ENCODE peak calls at places on chromosome 9, in eight cellular contexts. One of them, this sample, is unnamed.

GRCh38 chr9:27457445-27457844 is 66.6 kb upstream of the IFNK start:
- ATAC-seq in naive thymus-derived CD8-positive, alpha-beta T cell: no peak
- ATAC-seq in RWPE2: no peak
- ATAC-seq in stimulated activated naive CD8-positive, alpha-beta T cell treated with anti-CD3 and anti-CD28 coated beads, Interleukin-15, amount 100 ng/mL, for 72 hours: no peak
- ATAC-seq in CD8-positive, alpha-beta T cell: no peak
- ATAC-seq in upper lobe of right lung: no peak
- ATAC-seq in T-cell: no peak
- ATAC-seq in activated naive CD8-positive, alpha-beta T cell treated with anti-CD3 and anti-CD28 coated beads, Interleukin-2, amount 10 ng/mL, durations not matched to agents 7 days and 5 days: peak; percentile 42
- ATAC-seq in this sample: no peak

GRCh38 chr9:107768224-107768623 is 278.7 kb upstream of the KLF4 start:
- ATAC-seq in CD8-positive, alpha-beta T cell: no peak
- ATAC-seq in upper lobe of right lung: peak; percentile 53
- ATAC-seq in naive thymus-derived CD8-positive, alpha-beta T cell: no peak
- ATAC-seq in stimulated activated naive CD8-positive, alpha-beta T cell treated with anti-CD3 and anti-CD28 coated beads, Interleukin-15, amount 100 ng/mL, for 72 hours: no peak
- ATAC-seq in RWPE2: no peak
- ATAC-seq in T-cell: no peak
- ATAC-seq in activated naive CD8-positive, alpha-beta T cell treated with anti-CD3 and anti-CD28 coated beads, Interleukin-2, amount 10 ng/mL, durations not matched to agents 7 days and 5 days: no peak
- ATAC-seq in this sample: no peak

GRCh38 chr9:112546149-112547012 is 59.8 kb downstream of the KIAA1958 start:
- ATAC-seq in upper lobe of right lung: peak; percentile 24
- ATAC-seq in RWPE2: peak; percentile 27
- ATAC-seq in CD8-positive, alpha-beta T cell: no peak
- ATAC-seq in naive thymus-derived CD8-positive, alpha-beta T cell: no peak
- ATAC-seq in activated naive CD8-positive, alpha-beta T cell treated with anti-CD3 and anti-CD28 coated beads, Interleukin-2, amount 10 ng/mL, durations not matched to agents 7 days and 5 days: peak; percentile 47
- ATAC-seq in T-cell: no peak
- ATAC-seq in stimulated activated naive CD8-positive, alpha-beta T cell treated with anti-CD3 and anti-CD28 coated beads, Interleukin-15, amount 100 ng/mL, for 72 hours: peak; percentile 95
- ATAC-seq in this sample: no peak

GRCh38 chr9:15018238-15018637 is 108.0 kb upstream of the FREM1 start:
- ATAC-seq in stimulated activated naive CD8-positive, alpha-beta T cell treated with anti-CD3 and anti-CD28 coated beads, Interleukin-15, amount 100 ng/mL, for 72 hours: no peak
- ATAC-seq in CD8-positive, alpha-beta T cell: no peak
- ATAC-seq in naive thymus-derived CD8-positive, alpha-beta T cell: no peak
- ATAC-seq in T-cell: no peak
- ATAC-seq in upper lobe of right lung: peak; percentile 57
- ATAC-seq in activated naive CD8-positive, alpha-beta T cell treated with anti-CD3 and anti-CD28 coated beads, Interleukin-2, amount 10 ng/mL, durations not matched to agents 7 days and 5 days: no peak
- ATAC-seq in RWPE2: no peak
- ATAC-seq in this sample: no peak

GRCh38 chr9:73165911-73166310 is 14.2 kb downstream of the ANXA1 start:
- ATAC-seq in naive thymus-derived CD8-positive, alpha-beta T cell: peak; percentile 2
- ATAC-seq in activated naive CD8-positive, alpha-beta T cell treated with anti-CD3 and anti-CD28 coated beads, Interleukin-2, amount 10 ng/mL, durations not matched to agents 7 days and 5 days: no peak
- ATAC-seq in upper lobe of right lung: no peak
- ATAC-seq in stimulated activated naive CD8-positive, alpha-beta T cell treated with anti-CD3 and anti-CD28 coated beads, Interleukin-15, amount 100 ng/mL, for 72 hours: no peak
- ATAC-seq in RWPE2: no peak
- ATAC-seq in CD8-positive, alpha-beta T cell: no peak
- ATAC-seq in T-cell: no peak
- ATAC-seq in this sample: no peak

GRCh38 chr9:79490657-79491250 is 81.0 kb upstream of the TLE4 start:
- ATAC-seq in stimulated activated naive CD8-positive, alpha-beta T cell treated with anti-CD3 and anti-CD28 coated beads, Interleukin-15, amount 100 ng/mL, for 72 hours: no peak
- ATAC-seq in naive thymus-derived CD8-positive, alpha-beta T cell: no peak
- ATAC-seq in T-cell: no peak
- ATAC-seq in RWPE2: no peak
- ATAC-seq in activated naive CD8-positive, alpha-beta T cell treated with anti-CD3 and anti-CD28 coated beads, Interleukin-2, amount 10 ng/mL, durations not matched to agents 7 days and 5 days: no peak
- ATAC-seq in CD8-positive, alpha-beta T cell: no peak
- ATAC-seq in upper lobe of right lung: peak; percentile 50
- ATAC-seq in this sample: no peak

GRCh38 chr9:130235558-130236435 is 29.8 kb upstream of the HMCN2 start:
- ATAC-seq in naive thymus-derived CD8-positive, alpha-beta T cell: peak; percentile 62
- ATAC-seq in CD8-positive, alpha-beta T cell: peak; percentile 66
- ATAC-seq in RWPE2: peak; percentile 9
- ATAC-seq in T-cell: peak; percentile 52
- ATAC-seq in stimulated activated naive CD8-positive, alpha-beta T cell treated with anti-CD3 and anti-CD28 coated beads, Interleukin-15, amount 100 ng/mL, for 72 hours: no peak
- ATAC-seq in activated naive CD8-positive, alpha-beta T cell treated with anti-CD3 and anti-CD28 coated beads, Interleukin-2, amount 10 ng/mL, durations not matched to agents 7 days and 5 days: peak; percentile 19
- ATAC-seq in upper lobe of right lung: peak; percentile 67
- ATAC-seq in this sample: no peak

GRCh38 chr9:137286980-137287383 is 9.5 kb downstream of the TOR4A start:
- ATAC-seq in stimulated activated naive CD8-positive, alpha-beta T cell treated with anti-CD3 and anti-CD28 coated beads, Interleukin-15, amount 100 ng/mL, for 72 hours: peak; percentile 80
- ATAC-seq in upper lobe of right lung: peak; percentile 95
- ATAC-seq in naive thymus-derived CD8-positive, alpha-beta T cell: peak; percentile 56
- ATAC-seq in CD8-positive, alpha-beta T cell: peak; percentile 56
- ATAC-seq in RWPE2: peak; percentile 93
- ATAC-seq in activated naive CD8-positive, alpha-beta T cell treated with anti-CD3 and anti-CD28 coated beads, Interleukin-2, amount 10 ng/mL, durations not matched to agents 7 days and 5 days: peak; percentile 77
- ATAC-seq in T-cell: peak; percentile 75
- ATAC-seq in this sample: peak; percentile 42

GRCh38 chr9:36924071-36924470 is 110.0 kb downstream of the PAX5 start:
- ATAC-seq in stimulated activated naive CD8-positive, alpha-beta T cell treated with anti-CD3 and anti-CD28 coated beads, Interleukin-15, amount 100 ng/mL, for 72 hours: peak; percentile 88
- ATAC-seq in upper lobe of right lung: no peak
- ATAC-seq in T-cell: no peak
- ATAC-seq in activated naive CD8-positive, alpha-beta T cell treated with anti-CD3 and anti-CD28 coated beads, Interleukin-2, amount 10 ng/mL, durations not matched to agents 7 days and 5 days: peak; percentile 60
- ATAC-seq in RWPE2: peak; percentile 91
- ATAC-seq in CD8-positive, alpha-beta T cell: no peak
- ATAC-seq in naive thymus-derived CD8-positive, alpha-beta T cell: no peak
- ATAC-seq in this sample: peak; percentile 58

GRCh38 chr9:5617749-5618148 is 11.2 kb upstream of the RIC1 start:
- ATAC-seq in stimulated activated naive CD8-positive, alpha-beta T cell treated with anti-CD3 and anti-CD28 coated beads, Interleukin-15, amount 100 ng/mL, for 72 hours: peak; percentile 94
- ATAC-seq in CD8-positive, alpha-beta T cell: no peak
- ATAC-seq in RWPE2: no peak
- ATAC-seq in upper lobe of right lung: peak; percentile 74
- ATAC-seq in activated naive CD8-positive, alpha-beta T cell treated with anti-CD3 and anti-CD28 coated beads, Interleukin-2, amount 10 ng/mL, durations not matched to agents 7 days and 5 days: peak; percentile 61
- ATAC-seq in naive thymus-derived CD8-positive, alpha-beta T cell: peak; percentile 41
- ATAC-seq in T-cell: peak; percentile 22
- ATAC-seq in this sample: peak; percentile 99

GRCh38 chr9:130283514-130284248 is 18.1 kb downstream of the HMCN2 start:
- ATAC-seq in activated naive CD8-positive, alpha-beta T cell treated with anti-CD3 and anti-CD28 coated beads, Interleukin-2, amount 10 ng/mL, durations not matched to agents 7 days and 5 days: no peak
- ATAC-seq in CD8-positive, alpha-beta T cell: no peak
- ATAC-seq in naive thymus-derived CD8-positive, alpha-beta T cell: no peak
- ATAC-seq in stimulated activated naive CD8-positive, alpha-beta T cell treated with anti-CD3 and anti-CD28 coated beads, Interleukin-15, amount 100 ng/mL, for 72 hours: no peak
- ATAC-seq in T-cell: no peak
- ATAC-seq in RWPE2: no peak
- ATAC-seq in upper lobe of right lung: no peak
- ATAC-seq in this sample: no peak

GRCh38 chr9:123445981-123446610 is 90.1 kb downstream of the CRB2 start:
- ATAC-seq in upper lobe of right lung: no peak
- ATAC-seq in naive thymus-derived CD8-positive, alpha-beta T cell: no peak
- ATAC-seq in RWPE2: no peak
- ATAC-seq in CD8-positive, alpha-beta T cell: no peak
- ATAC-seq in T-cell: no peak
- ATAC-seq in activated naive CD8-positive, alpha-beta T cell treated with anti-CD3 and anti-CD28 coated beads, Interleukin-2, amount 10 ng/mL, durations not matched to agents 7 days and 5 days: no peak
- ATAC-seq in stimulated activated naive CD8-positive, alpha-beta T cell treated with anti-CD3 and anti-CD28 coated beads, Interleukin-15, amount 100 ng/mL, for 72 hours: no peak
- ATAC-seq in this sample: no peak

GRCh38 chr9:93962561-93963440 is 7.6 kb upstream of the BARX1 start:
- ATAC-seq in CD8-positive, alpha-beta T cell: peak; percentile 84
- ATAC-seq in RWPE2: peak; percentile 66
- ATAC-seq in naive thymus-derived CD8-positive, alpha-beta T cell: peak; percentile 78
- ATAC-seq in stimulated activated naive CD8-positive, alpha-beta T cell treated with anti-CD3 and anti-CD28 coated beads, Interleukin-15, amount 100 ng/mL, for 72 hours: peak; percentile 71
- ATAC-seq in T-cell: peak; percentile 86
- ATAC-seq in upper lobe of right lung: peak; percentile 89
- ATAC-seq in activated naive CD8-positive, alpha-beta T cell treated with anti-CD3 and anti-CD28 coated beads, Interleukin-2, amount 10 ng/mL, durations not matched to agents 7 days and 5 days: peak; percentile 50
- ATAC-seq in this sample: no peak

GRCh38 chr9:114047717-114048116 is 30.4 kb downstream of the AMBP start:
- ATAC-seq in naive thymus-derived CD8-positive, alpha-beta T cell: no peak
- ATAC-seq in CD8-positive, alpha-beta T cell: no peak
- ATAC-seq in RWPE2: peak; percentile 29
- ATAC-seq in activated naive CD8-positive, alpha-beta T cell treated with anti-CD3 and anti-CD28 coated beads, Interleukin-2, amount 10 ng/mL, durations not matched to agents 7 days and 5 days: no peak
- ATAC-seq in T-cell: no peak
- ATAC-seq in upper lobe of right lung: peak; percentile 67
- ATAC-seq in stimulated activated naive CD8-positive, alpha-beta T cell treated with anti-CD3 and anti-CD28 coated beads, Interleukin-15, amount 100 ng/mL, for 72 hours: no peak
- ATAC-seq in this sample: no peak

This sample was measured in stimulated activated memory B cell treated with anti-CD40 and anti-IgM and Interleukin-4, amounts not matched to agents 10 μg/mL and 1 μg/mL and 100 μg/mL, for 72 hours.